ENCODE peak calls at places on chromosomes 11 and 22, in four cellular contexts. O is stimulated activated naive B cell treated with anti-CD40 and anti-IgM and Interleukin-4, amounts not matched to agents 10 μg/mL and 1 μg/mL and 100 μg/mL, for 72 hours; D is stimulated activated CD4-positive, alpha-beta T cell treated with anti-CD3 and anti-CD28 coated beads, TNF-alpha, amount 100 ng/mL, for 1 hour; Q is stimulated activated naive CD4-positive, alpha-beta T cell. Y is an unnamed sample.

GRCh38 chr11:19844806-19845205 is 132.2 kb downstream of the NAV2 start:
- DNase-seq in Q (no peak), O (no peak), D (no peak), Y (no peak)

GRCh38 chr11:86460461-86461404 is 86.0 kb downstream of the CCDC81 start:
- DNase-seq in D (no peak), Q (no peak), O (no peak), Y (peak)

GRCh38 chr11:10314199-10315072 is 9.6 kb downstream of the ADM start:
- DNase-seq in D (no peak), O (no peak), Q (peak), Y (peak)

GRCh38 chr11:32312206-32312817 is 123.0 kb downstream of the WT1 start:
- DNase-seq in D (no peak), O (no peak), Q (no peak), Y (no peak)

GRCh38 chr11:74837191-74837590 is 88.5 kb downstream of the RNF169 start:
- DNase-seq in D (no peak), O (no peak), Q (no peak), Y (no peak)

GRCh38 chr11:68432874-68433273 is 27.7 kb upstream of the PPP6R3 start:
- DNase-seq in O (no peak), D (no peak), Q (no peak), Y (no peak)

GRCh38 chr22:26888887-26889286 is 231.5 kb downstream of the MIAT start:
- DNase-seq in D (no peak), O (no peak), Q (no peak), Y (no peak)

GRCh38 chr11:13495929-13496328 is at the start of gene PTH:
- DNase-seq in O (no peak), D (no peak), Q (no peak), Y (no peak)

GRCh38 chr11:6746626-6747025 is 25.1 kb downstream of the OR2AG2 start:
- DNase-seq in D (no peak), Q (peak), O (no peak), Y (no peak)

GRCh38 chr11:74257934-74258553 is 53.4 kb downstream of the P4HA3 start:
- DNase-seq in O (no peak), Q (no peak), D (no peak), Y (peak)

Y was measured in astrocyte of the spinal cord.